ENCODE peak calls at places on chromosomes 13 and 19, in six cellular contexts. B, C, Y, J, N and D are unnamed samples.

GRCh38 chr19:52959613-52960295 is 2.9 kb downstream of the ZNF816 start:
- DNase-seq in Y (no peak), C (no peak), J (no peak), N (no peak), B (peak), D (no peak)

GRCh38 chr19:35757231-35757748 is 461 bp upstream of the HSPB6 start:
- DNase-seq in N (no peak), Y (peak), J (peak), B (no peak), C (peak), D (peak)

GRCh38 chr13:73721571-73721970 is 412.6 kb downstream of the KLF12 start:
- DNase-seq in B (no peak), N (no peak), C (no peak), Y (no peak), J (no peak), D (no peak)

GRCh38 chr19:51163257-51163656 is 21.2 kb downstream of the SIGLEC7 start:
- DNase-seq in J (no peak), B (peak), N (no peak), C (no peak), Y (no peak), D (no peak)

GRCh38 chr13:98286814-98287213 is 109.7 kb upstream of the RNF113B start:
- DNase-seq in N (no peak), C (no peak), B (no peak), J (no peak), Y (no peak), D (no peak)

GRCh38 chr13:111516712-111517640 is 196.5 kb downstream of the TEX29 start:
- DNase-seq in J (no peak), N (no peak), B (no peak), Y (no peak), C (no peak), D (no peak)

GRCh38 chr13:23687614-23688013 is 117.4 kb downstream of the TNFRSF19 start:
- DNase-seq in N (no peak), Y (no peak), J (no peak), B (no peak), C (no peak), D (no peak)

GRCh38 chr19:46603752-46604241 is 2.7 kb downstream of the CALM3 start:
- DNase-seq in B (no peak), J (no peak), Y (no peak), C (peak), N (peak), D (no peak)

GRCh38 chr19:51514866-51515481 is 13.4 kb upstream of the SIGLEC12 start:
- DNase-seq in B (peak), N (no peak), J (no peak), C (no peak), Y (no peak), D (peak)

GRCh38 chr19:32858559-32858958 is 11.0 kb downstream of the SLC7A9 start:
- DNase-seq in J (peak), B (no peak), Y (no peak), N (no peak), C (peak), D (no peak)

GRCh38 chr13:26007774-26008173 is 44.0 kb downstream of the SHISA2 start:
- DNase-seq in Y (no peak), B (no peak), J (no peak), C (no peak), N (no peak), D (no peak)

GRCh38 chr19:37926711-37927110 is 19.7 kb downstream of the SIPA1L3 start:
- DNase-seq in Y (no peak), B (no peak), C (no peak), J (no peak), N (no peak), D (no peak)

GRCh38 chr19:52492201-52492960 is 35.1 kb upstream of the ZNF808 start:
- DNase-seq in J (no peak), Y (no peak), N (peak), C (no peak), B (no peak), D (no peak)

GRCh38 chr19:7500811-7501450 is 12.1 kb upstream of the PEX11G start:
- DNase-seq in N (peak), C (peak), Y (peak), J (no peak), B (peak), D (no peak)

GRCh38 chr13:99386911-99387788 is 80.0 kb upstream of the GPR183 start:
- DNase-seq in C (peak), J (no peak), Y (peak), N (peak), B (peak), D (peak)

GRCh38 chr19:33399081-33399744 is 25.7 kb downstream of the CEBPG start:
- DNase-seq in N (peak), C (peak), J (peak), B (no peak), Y (peak), D (no peak)

GRCh38 chr19:44111910-44112463 is 1.2 kb upstream of the ZNF225 start:
- DNase-seq in C (no peak), Y (no peak), B (peak), J (peak), N (no peak), D (peak)

GRCh38 chr13:45102136-45102802 is 18.0 kb upstream of the GTF2F2 start:
- DNase-seq in Y (no peak), N (no peak), J (no peak), C (no peak), B (no peak), D (no peak)

GRCh38 chr13:21913010-21913409 is 242.1 kb downstream of the FGF9 start:
- DNase-seq in N (no peak), B (no peak), J (no peak), Y (no peak), C (no peak), D (no peak)

GRCh38 chr19:47095707-47096704 is 17.6 kb downstream of the ZC3H4 start:
- DNase-seq in B (peak), N (peak), J (peak), C (peak), Y (peak), D (no peak)

GRCh38 chr19:46975918-46976782 is 43.5 kb upstream of the NPAS1 start:
- DNase-seq in Y (peak), N (peak), C (peak), J (peak), B (peak), D (peak)

GRCh38 chr13:36858285-36858684 is 39.3 kb downstream of the RFXAP start:
- DNase-seq in J (no peak), C (no peak), Y (no peak), N (no peak), B (peak), D (peak)

GRCh38 chr19:38057954-38058690 is 151.1 kb downstream of the SIPA1L3 start:
- DNase-seq in Y (peak), C (peak), N (peak), B (no peak), J (peak), D (no peak)

GRCh38 chr13:76758257-76758656 is 127.9 kb downstream of the KCTD12 start:
- DNase-seq in J (no peak), C (no peak), B (no peak), N (no peak), Y (no peak), D (peak)

GRCh38 chr19:43406297-43406696 is 8.4 kb upstream of the TEX101 start:
- DNase-seq in J (no peak), Y (no peak), N (no peak), C (no peak), B (no peak), D (no peak)

GRCh38 chr13:81048026-81048461 is 707.1 kb upstream of the SPRY2 start:
- DNase-seq in C (no peak), N (no peak), J (no peak), B (peak), Y (no peak), D (no peak)

GRCh38 chr19:39324242-39324842 is 3.7 kb upstream of the LRFN1 start:
- DNase-seq in B (no peak), C (no peak), Y (no peak), N (no peak), J (no peak), D (no peak)

GRCh38 chr13:69857188-69857821 is 250.3 kb upstream of the ATXN8OS start:
- DNase-seq in C (no peak), B (peak), N (no peak), Y (no peak), J (no peak), D (peak)

DNA sequence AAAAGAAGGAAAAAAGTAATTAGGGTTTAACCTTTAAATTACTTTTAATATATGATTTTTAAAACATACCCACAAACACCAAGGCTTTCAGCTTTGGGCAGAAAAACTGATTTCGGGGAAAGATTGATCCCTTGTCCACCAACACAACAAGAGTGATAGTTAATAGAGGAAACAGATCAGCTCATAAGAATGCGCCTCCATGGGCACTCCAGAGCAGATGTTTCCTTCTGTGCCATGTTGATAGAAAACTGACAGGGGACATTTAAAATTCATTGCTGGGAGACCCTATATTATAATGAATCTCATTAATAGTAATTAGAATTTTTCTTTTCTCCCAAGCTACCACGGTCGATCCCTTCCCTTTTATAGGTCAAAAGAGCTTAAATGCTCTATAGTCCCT is 431.3 kb downstream of the IRS2 start:
- DNase-seq in Y (no peak), N (no peak), B (no peak), J (no peak), C (no peak), D (no peak)
- H3K4me3 ChIP-seq in Y (no peak), N (no peak), B (no peak), J (no peak), C (no peak), D (no peak)

GRCh38 chr19:55098716-55099556 is 18.5 kb downstream of the PPP1R12C start:
- DNase-seq in N (no peak), J (no peak), C (no peak), B (no peak), Y (no peak), D (no peak)
- TF ChIP-seq CTCF in N (peak), J (no peak), C (no peak), B (no peak), Y (no peak), D (no peak)

DNA sequence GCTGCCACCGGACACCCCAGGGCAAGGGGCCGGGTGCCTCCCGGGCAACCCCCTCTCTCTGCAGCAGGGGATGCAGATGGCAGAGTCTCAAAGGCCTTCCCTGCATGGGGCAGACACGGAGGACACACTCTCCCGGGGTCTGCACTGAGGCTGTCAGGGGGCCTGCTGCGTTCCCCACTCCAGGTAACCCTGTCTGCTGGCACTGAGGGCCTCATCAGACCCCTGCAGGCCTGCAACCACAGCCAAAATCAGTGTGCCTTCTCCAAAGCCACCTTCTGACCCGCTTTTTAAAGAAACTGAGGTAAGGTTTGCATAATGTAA is 93.9 kb downstream of the GNG7 start:
- DNase-seq in N (no peak), Y (peak), J (no peak), B (no peak), C (no peak), D (no peak)
- H3K4me3 ChIP-seq in N (no peak), Y (no peak), J (no peak), B (no peak), C (no peak), D (no peak)

GRCh38 chr13:29284726-29285125 is 310.8 kb downstream of the SLC7A1 start:
- DNase-seq in N (no peak), C (no peak), J (no peak), B (no peak), Y (no peak), D (no peak)
- TF ChIP-seq CTCF in N (no peak), C (no peak), J (no peak), B (no peak), Y (no peak), D (no peak)

DNA sequence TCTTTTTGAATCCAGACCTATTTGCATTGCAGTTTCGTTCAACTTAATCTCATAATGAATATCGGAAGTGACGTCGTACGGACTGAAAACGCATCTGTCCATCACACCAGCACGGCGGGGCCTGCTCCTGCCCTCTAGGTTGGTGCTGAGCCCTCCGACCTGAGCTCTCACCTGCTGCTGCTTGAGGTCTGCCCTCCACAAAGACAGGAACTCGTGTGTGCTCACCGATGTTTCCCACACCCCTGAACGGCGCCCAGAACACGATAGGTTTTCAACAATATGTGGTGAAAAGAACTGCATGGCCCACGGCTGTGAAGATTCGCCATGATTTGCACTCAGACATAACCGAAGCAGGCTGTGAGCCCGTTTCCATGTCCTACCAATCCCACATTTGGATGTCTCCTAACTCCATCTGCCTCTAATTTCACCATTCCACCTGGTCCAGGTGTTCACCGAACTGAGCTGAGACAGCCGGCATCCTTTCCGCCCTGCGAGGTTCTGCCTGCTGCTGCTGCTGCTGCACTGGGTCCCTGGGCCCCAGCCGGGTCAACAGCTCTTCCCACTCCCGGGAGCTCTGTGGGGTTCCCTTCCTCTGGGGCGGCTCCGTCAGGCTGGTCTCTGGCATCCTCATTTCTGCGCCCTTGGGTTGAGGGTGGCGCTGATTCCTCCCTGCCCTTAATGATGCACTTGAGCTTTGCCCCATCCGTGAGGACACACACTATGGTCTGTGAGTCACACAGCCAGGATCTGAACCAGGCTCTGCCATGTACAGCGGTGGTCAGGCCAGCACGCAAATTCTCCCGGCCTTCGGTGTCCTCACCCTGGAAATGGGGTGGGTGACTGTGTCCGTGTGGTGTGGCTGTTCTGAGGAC is 20.9 kb downstream of the GRTP1 start:
- DNase-seq in C (no peak), Y (no peak), N (peak), B (no peak), J (no peak), D (no peak)
- H3K4me3 ChIP-seq in C (no peak), Y (no peak), N (no peak), B (no peak), J (no peak), D (no peak)

GRCh38 chr19:2171349-2172145 is 7.8 kb downstream of the DOT1L start:
- DNase-seq in Y (no peak), B (no peak), C (no peak), J (no peak), N (peak), D (peak)
- TF ChIP-seq CTCF in Y (peak), B (no peak), C (no peak), J (no peak), N (no peak), D (no peak)

GRCh38 chr13:66994498-66995365 is 235.4 kb downstream of the PCDH9 start:
- DNase-seq in J (no peak), N (no peak), B (no peak), Y (no peak), C (no peak), D (no peak)
- H3K4me3 ChIP-seq in J (no peak), N (peak), B (peak), Y (peak), C (peak), D (peak)

DNA sequence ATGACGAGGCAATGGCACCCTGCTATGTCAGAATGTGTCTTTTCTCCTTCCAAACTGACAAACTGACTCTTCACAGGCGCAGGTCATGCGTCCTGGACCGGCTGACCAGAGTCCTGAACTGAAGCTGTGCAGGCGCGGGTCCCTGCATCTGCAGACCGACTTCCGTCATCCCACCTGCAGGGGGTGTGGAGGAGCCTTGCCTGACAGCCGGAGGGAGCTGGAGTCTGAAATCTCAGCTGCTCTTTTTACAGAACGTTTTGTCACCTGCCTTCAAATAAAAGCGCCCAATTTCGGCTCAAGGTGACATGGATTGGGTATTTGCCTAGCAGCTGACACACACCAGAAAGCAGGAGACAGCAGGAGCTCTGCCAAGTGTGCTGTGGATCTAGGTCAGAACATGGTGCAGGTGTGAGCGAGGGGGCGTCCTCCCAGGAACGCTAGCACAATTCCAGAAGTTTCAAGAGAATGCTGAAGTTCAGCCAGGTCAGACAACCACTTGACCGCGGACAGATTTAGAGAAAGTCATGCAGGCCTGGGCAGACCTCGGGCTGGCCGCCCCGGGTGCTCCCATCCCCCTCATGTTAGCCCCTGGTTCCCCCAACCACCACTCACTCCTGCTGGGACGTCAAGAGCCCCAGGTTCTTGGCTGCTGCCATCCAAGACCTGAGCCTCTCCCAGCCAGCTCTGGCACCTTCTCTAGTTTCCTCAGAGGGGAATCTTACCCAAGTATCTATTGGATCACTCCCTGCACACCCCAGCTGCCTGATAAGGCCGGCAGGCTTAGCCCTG is 32.8 kb downstream of the ELL start:
- DNase-seq in B (no peak), J (no peak), Y (no peak), N (no peak), C (no peak), D (no peak)
- TF ChIP-seq CTCF in B (peak), J (no peak), Y (no peak), N (peak), C (peak), D (peak)

DNA sequence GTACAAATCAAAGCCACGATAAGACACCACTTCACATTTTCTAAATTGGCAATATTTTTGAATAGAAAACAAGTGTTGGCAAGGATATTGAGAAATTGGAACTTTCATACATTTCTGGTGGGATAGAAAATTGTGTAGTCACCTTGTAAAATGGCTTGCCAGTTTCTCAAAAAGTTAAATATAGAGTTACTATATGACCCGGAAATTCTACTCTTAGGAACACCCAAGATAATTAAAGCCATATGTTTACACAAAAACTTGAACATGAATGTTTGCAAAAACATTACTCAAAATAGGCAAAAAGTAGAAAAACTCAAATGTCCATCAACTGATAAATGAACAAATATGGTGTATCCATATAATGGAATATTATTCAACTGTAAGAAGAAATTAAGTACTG is 552.5 kb downstream of the TBC1D4 start:
- DNase-seq in N (no peak), Y (no peak), B (no peak), C (no peak), J (no peak), D (no peak)
- H3K4me3 ChIP-seq in N (no peak), Y (no peak), B (no peak), C (no peak), J (no peak), D (no peak)

GRCh38 chr19:17832443-17833208 is 11.3 kb upstream of the INSL3 start:
- DNase-seq in N (no peak), B (no peak), Y (no peak), C (no peak), J (no peak), D (no peak)

GRCh38 chr19:17830567-17831418 is 9.5 kb upstream of the INSL3 start:
- DNase-seq in B (no peak), J (peak), C (peak), Y (peak), N (peak), D (peak)

GRCh38 chr19:17831419-17831888 is 10.1 kb upstream of the INSL3 start:
- DNase-seq in B (no peak), J (no peak), N (no peak), Y (no peak), C (no peak), D (no peak)

GRCh38 chr19:17826508-17827056 is 5.3 kb upstream of the INSL3 start:
- DNase-seq in C (no peak), B (no peak), N (no peak), Y (no peak), J (no peak), D (no peak)

GRCh38 chr19:17829855-17830566 is 8.7 kb upstream of the INSL3 start:
- DNase-seq in Y (peak), B (no peak), N (no peak), C (no peak), J (no peak), D (peak)
- TF ChIP-seq CTCF in Y (no peak), B (no peak), N (no peak), C (no peak), J (no peak), D (no peak)